ENCODE peak calls at places on chromosome 4, in nine cellular contexts. L is cardiac muscle cell; C is Peyer's patch; G is CD8-positive, alpha-beta T cell; A is H1; S is stomach; U is MM.1S; D is breast epithelium; N is psoas muscle. F is an unnamed sample. For H3K4me1, the result is how much of the 10 kb centered on the place peaks cover.

GRCh38 chr4:74897390-74897789 is 35.5 kb upstream of the PARM1 start:
- DNase-seq in L (no peak), C (no peak), G (no peak), A (no peak), S (no peak), U (no peak), D (no peak), N (no peak), F (no peak)

GRCh38 chr4:14184265-14184664 is 556.7 kb upstream of the BOD1L1 start:
- DNase-seq in L (no peak), C (no peak), G (no peak), A (no peak), S (no peak), U (no peak), D (no peak), N (no peak), F (no peak)

GRCh38 chr4:84892950-84893349 is 73.5 kb downstream of the WDFY3 start:
- DNase-seq in L (no peak), C (no peak), G (no peak), A (no peak), S (no peak), U (no peak), D (no peak), N (no peak), F (no peak)

GRCh38 chr4:79678472-79679202 is 270.6 kb upstream of the GK2 start:
- DNase-seq in L (no peak), C (no peak), G (no peak), A (no peak), S (no peak), U (no peak), D (no peak), N (no peak), F (no peak)

GRCh38 chr4:153332936-153333335 is 11.6 kb upstream of the MND1 start:
- DNase-seq in L (no peak), C (no peak), G (no peak), A (no peak), S (no peak), U (no peak), D (no peak), N (no peak), F (no peak)

GRCh38 chr4:101458914-101459313 is 111.6 kb upstream of the PPP3CA start:
- DNase-seq in L (no peak), C (no peak), G (no peak), A (no peak), S (no peak), U (no peak), D (no peak), N (no peak), F (no peak)

GRCh38 chr4:38306482-38307071 is 346.4 kb downstream of the PTTG2 start:
- DNase-seq in L (no peak), C (no peak), G (no peak), A (no peak), S (no peak), U (peak), D (no peak), N (no peak), F (no peak)

GRCh38 chr4:161291222-161291621 is 872.6 kb downstream of the FSTL5 start:
- DNase-seq in L (no peak), C (no peak), G (no peak), A (no peak), S (no peak), U (no peak), D (no peak), N (no peak), F (no peak)

GRCh38 chr4:70927502-70928139 is 25.5 kb downstream of the MOB1B start:
- DNase-seq in L (no peak), C (peak), G (no peak), A (no peak), S (no peak), U (no peak), D (no peak), N (no peak), F (no peak)

GRCh38 chr4:100977746-100978397 is 369.5 kb downstream of the PPP3CA start:
- DNase-seq in L (no peak), C (no peak), G (no peak), A (no peak), S (no peak), U (no peak), D (no peak), N (no peak), F (no peak)

GRCh38 chr4:92163348-92163747 is 140.4 kb upstream of the GRID2 start:
- DNase-seq in L (no peak), C (no peak), G (no peak), A (no peak), S (no peak), U (peak), D (no peak), N (no peak), F (no peak)

GRCh38 chr4:74266081-74266480 is 42.2 kb upstream of the EPGN start:
- DNase-seq in L (no peak), C (no peak), G (no peak), A (no peak), S (no peak), U (no peak), D (no peak), N (no peak), F (no peak)

GRCh38 chr4:13912966-13913365 is 285.4 kb upstream of the BOD1L1 start:
- DNase-seq in L (no peak), C (no peak), G (no peak), A (no peak), S (no peak), U (no peak), D (no peak), N (no peak), F (no peak)

GRCh38 chr4:177441061-177441802 is 1.0 kb downstream of the AGA start:
- DNase-seq in L (no peak), C (no peak), G (no peak), A (no peak), S (no peak), U (peak), D (no peak), N (no peak), F (no peak)

GRCh38 chr4:3136454-3136853 is 62.0 kb downstream of the HTT start:
- DNase-seq in L (no peak), C (no peak), G (no peak), A (no peak), S (no peak), U (no peak), D (no peak), N (no peak), F (no peak)

GRCh38 chr4:3130826-3131225 is 56.3 kb downstream of the HTT start:
- DNase-seq in L (no peak), C (no peak), G (no peak), A (no peak), S (no peak), U (no peak), D (no peak), N (no peak), F (no peak)

GRCh38 chr4:3134201-3134600 is 59.7 kb downstream of the HTT start:
- DNase-seq in L (no peak), C (no peak), G (no peak), A (no peak), S (no peak), U (no peak), D (no peak), N (no peak), F (no peak)

GRCh38 chr4:3137908-3138307 is 63.4 kb downstream of the HTT start:
- DNase-seq in L (no peak), C (no peak), G (no peak), A (no peak), S (no peak), U (no peak), D (no peak), N (no peak), F (no peak)

DNA sequence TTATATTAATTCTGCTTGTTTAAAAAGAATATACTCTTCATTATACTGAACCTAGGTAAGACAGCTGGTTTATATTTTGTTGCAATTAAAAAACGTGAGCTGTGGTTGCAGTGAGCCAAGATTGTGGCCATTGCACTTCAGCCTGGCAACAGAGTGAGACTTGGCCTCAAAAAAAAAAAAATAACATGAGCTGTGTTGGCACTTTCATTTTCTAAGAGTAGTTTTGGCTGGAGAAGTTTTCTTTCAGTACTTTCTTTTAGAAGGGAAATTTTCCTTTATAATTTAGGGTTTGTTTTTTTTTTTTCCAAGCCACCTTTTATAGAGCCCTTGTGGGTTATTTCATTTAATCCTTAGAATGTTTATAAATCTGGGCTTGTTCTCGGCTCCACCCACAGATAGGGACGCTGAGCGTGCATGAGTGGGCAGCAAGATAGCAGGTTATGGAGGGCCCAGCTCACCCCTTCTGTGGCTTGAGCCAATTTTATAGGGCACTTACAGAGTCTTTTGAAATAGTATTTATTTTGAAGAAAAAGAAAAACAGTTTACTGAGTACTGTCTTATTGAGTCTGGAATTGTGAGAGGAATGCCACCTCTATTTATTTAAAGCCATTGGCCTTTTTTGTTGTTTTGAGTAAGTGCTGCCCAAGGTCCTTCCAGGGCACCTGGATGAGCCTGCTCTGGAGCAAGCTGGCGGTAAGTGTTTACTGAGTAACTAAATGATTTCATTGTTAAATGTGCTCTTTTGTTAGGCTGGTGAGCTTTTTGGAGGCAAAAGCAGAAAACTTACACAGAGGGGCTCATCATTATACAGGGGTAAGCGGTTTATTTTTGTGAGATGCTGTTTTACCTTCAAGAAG is 60.9 kb downstream of the HTT start:
- DNase-seq in L (no peak), C (no peak), G (no peak), A (no peak), S (no peak), U (peak), D (no peak), N (no peak), F (no peak)
- H3K27ac ChIP-seq in L (no peak), C (no peak), G (no peak), A (no peak), S (peak), U (no peak), D (peak), N (no peak), F (no peak)

GRCh38 chr4:151876411-151876988 is 115.7 kb upstream of the GATB start:
- DNase-seq in L (no peak), C (no peak), G (no peak), A (no peak), S (no peak), U (no peak), D (no peak), N (no peak), F (no peak)
- H3K4me1 ChIP-seq in L (under half), C (under half), G (under half), A (under half), S (under half), U (under half), D (under half), N (under half), F (under half)

DNA sequence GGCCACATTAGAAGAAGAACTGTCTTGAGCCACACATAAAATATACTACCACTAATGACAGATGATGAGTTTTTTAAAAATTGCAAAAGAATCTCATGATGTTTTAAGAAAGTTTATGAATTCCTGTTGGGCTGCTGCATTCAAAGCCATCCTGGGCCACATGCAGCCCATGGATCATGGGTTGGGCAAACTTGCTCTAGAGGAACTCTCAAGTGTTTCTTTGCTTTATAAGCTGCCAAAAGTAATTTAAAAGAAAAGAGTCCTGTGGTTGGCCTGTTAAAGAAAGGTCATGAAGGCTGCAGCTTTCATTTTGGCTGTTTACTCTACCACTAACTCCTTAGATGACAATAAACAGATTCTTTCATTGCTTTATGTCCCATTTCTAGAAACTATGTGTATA is 218.2 kb downstream of the SCFD2 start:
- DNase-seq in L (no peak), C (no peak), G (no peak), A (no peak), S (no peak), U (no peak), D (no peak), N (no peak), F (no peak)
- TF ChIP-seq CTCF in L (no peak), C (no peak), G (no peak), A (no peak), S (no peak), U (no peak), D (no peak), N (no peak), F (no peak)

DNA sequence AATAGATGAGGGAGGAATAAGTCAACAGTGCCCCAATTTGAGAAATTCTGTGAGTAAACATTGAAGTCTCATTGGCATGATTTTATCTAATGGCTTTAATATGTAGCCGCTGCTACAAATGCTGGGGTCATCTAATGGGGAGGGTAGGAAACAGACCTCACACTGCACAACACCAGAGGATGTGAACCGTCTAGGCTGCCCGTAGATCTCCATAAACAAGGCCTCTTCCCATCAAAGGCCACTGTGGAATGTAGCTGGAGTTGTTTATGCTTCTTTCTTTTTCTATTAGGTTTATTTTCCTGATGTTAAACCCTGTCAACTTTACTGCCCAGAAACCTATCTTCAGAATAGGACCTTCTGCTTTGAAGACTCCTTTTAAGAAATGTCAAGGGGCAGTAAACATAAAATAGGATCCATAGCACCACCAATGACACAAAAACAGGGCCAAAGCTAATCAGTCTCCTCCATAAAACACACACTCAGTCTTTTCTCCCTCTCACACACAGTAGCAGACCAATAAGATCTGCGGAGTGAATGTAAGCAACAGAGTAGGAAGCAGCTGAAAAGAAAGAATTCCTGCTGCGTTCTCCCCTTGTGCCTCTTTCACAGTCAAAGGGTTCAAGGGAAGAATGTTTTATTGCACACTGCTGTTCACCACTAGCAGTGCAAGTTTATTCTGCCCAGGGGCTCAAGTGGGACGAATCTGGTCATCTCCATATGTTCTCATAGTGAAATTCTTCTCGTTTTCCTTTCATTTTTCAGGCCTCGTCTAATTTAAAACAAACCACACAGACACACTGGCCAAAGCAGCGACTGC is 72.2 kb downstream of the MAML3 start:
- DNase-seq in L (no peak), C (no peak), G (no peak), A (no peak), S (no peak), U (no peak), D (no peak), N (no peak), F (no peak)
- H3K27ac ChIP-seq in L (no peak), C (peak), G (no peak), A (no peak), S (peak), U (no peak), D (peak), N (no peak), F (no peak)

GRCh38 chr4:76854858-76855257 is 43.1 kb downstream of the SOWAHB start:
- DNase-seq in L (no peak), C (no peak), G (no peak), A (no peak), S (no peak), U (peak), D (no peak), N (no peak), F (no peak)
- H3K4me1 ChIP-seq in L (under half), C (under half), G (under half), A (under half), S (under half), U (under half), D (under half), N (under half), F (under half)

DNA sequence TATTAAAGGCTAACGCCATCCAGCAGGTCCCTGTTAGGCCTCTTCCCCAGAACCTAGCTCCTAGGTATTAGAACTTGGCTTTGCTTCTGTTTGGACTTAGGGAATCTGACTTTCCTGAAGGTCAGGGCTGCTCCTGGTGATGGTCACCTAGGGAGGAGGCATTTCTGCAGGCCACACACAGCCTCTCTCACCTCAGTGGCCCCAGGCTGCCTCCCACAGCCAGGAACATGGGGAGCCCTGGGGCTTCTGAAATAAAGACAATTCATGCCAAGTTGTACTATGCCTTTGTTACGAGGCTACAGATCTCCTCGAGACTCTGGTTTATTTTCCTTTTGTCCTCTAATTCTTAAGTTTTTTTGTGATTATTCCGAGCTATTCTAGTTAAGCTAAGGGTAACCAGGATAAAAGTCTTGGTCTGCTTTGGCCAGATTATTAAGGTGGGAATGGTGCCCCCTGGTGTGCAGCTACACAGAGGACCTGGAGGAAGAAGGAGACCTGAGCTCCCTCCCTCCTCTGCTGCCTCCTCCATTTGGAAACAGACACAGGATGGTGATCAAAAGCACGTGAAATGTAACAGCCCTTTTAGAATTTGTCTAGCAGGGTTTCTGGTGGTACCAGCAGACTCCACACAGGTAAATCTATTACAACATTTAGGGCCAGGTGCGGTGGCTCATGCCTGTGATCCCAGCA is 131.0 kb downstream of the DCLK2 start:
- DNase-seq in L (peak), C (peak), G (no peak), A (no peak), S (peak), U (peak), D (peak), N (peak), F (no peak)
- TF ChIP-seq CTCF in L (peak), C (peak), G (no peak), A (peak), S (peak), U (peak), D (no peak), N (peak), F (peak)

GRCh38 chr4:125482822-125483221 is 168.1 kb downstream of the FAT4 start:
- DNase-seq in L (no peak), C (no peak), G (no peak), A (no peak), S (no peak), U (no peak), D (no peak), N (no peak), F (no peak)

GRCh38 chr4:125486354-125486753 is 171.6 kb downstream of the FAT4 start:
- DNase-seq in L (no peak), C (no peak), G (no peak), A (no peak), S (no peak), U (no peak), D (no peak), N (no peak), F (no peak)

GRCh38 chr4:125484912-125485311 is 170.2 kb downstream of the FAT4 start:
- DNase-seq in L (no peak), C (no peak), G (no peak), A (no peak), S (no peak), U (no peak), D (no peak), N (no peak), F (no peak)

GRCh38 chr4:125481334-125481733 is 166.6 kb downstream of the FAT4 start:
- DNase-seq in L (no peak), C (no peak), G (no peak), A (no peak), S (no peak), U (no peak), D (no peak), N (no peak), F (no peak)

DNA sequence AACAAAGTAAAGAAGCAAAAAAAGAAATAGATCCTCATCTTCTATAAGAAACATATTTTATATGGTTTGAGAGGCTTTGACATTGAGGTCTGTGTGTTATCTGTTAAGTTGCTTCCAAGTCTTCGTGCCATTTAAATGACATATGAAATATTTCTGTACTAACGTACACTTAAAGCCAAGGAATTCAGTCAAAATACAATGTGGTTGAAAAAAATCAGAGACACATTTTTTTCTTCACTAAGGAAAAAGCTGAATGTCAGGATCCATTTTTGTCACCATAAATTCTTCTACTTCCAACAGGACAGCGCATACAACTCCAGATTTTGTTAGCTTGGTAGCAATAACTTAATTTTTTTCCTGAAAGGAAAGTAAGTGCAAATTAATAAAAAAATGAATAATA is 168.5 kb downstream of the FAT4 start:
- DNase-seq in L (no peak), C (no peak), G (no peak), A (no peak), S (no peak), U (no peak), D (no peak), N (no peak), F (no peak)
- H3K27ac ChIP-seq in L (no peak), C (no peak), G (no peak), A (no peak), S (no peak), U (no peak), D (no peak), N (no peak), F (no peak)

F was measured in RWPE2.